ENCODE peak calls at places on chromosomes 4 and X, in five cellular contexts. W, M, T, O and Q are unnamed samples.

GRCh38 chr4:44446801-44447562 is 1.6 kb downstream of the KCTD8 start:
- DNase-seq in O (peak), T (no peak), W (no peak), M (peak), Q (no peak)

GRCh38 chr4:13537832-13538177 is 6.5 kb downstream of the NKX3-2 start:
- DNase-seq in O (no peak), T (no peak), M (no peak), W (no peak), Q (no peak)

GRCh38 chrX:39149761-39150160 is 348.5 kb downstream of the MID1IP1 start:
- DNase-seq in W (peak), O (peak), T (peak), M (peak), Q (peak)

GRCh38 chrX:131778269-131779218 is 234.7 kb downstream of the OR13H1 start:
- DNase-seq in O (no peak), M (peak), T (no peak), W (peak), Q (no peak)

GRCh38 chr4:181443003-181443402 is 800.2 kb upstream of the TENM3 start:
- DNase-seq in M (no peak), W (no peak), O (no peak), T (no peak), Q (no peak)

GRCh38 chr4:116702949-116703348 is 382.4 kb downstream of the TRAM1L1 start:
- DNase-seq in M (no peak), W (no peak), O (no peak), T (no peak), Q (no peak)

GRCh38 chrX:23803931-23804381 is 21.0 kb downstream of the SAT1 start:
- DNase-seq in M (no peak), W (no peak), T (peak), O (no peak), Q (peak)

GRCh38 chrX:19867938-19868337 is 19.5 kb downstream of the SH3KBP1 start:
- DNase-seq in O (no peak), T (no peak), W (no peak), M (no peak), Q (no peak)

GRCh38 chrX:15674514-15674898 is 9.9 kb upstream of the CLTRN start:
- DNase-seq in O (no peak), M (peak), T (peak), W (no peak), Q (peak)

GRCh38 chr4:4857001-4857808 is 2.3 kb upstream of the MSX1 start:
- DNase-seq in O (no peak), T (no peak), W (no peak), M (peak), Q (no peak)

GRCh38 chr4:78166582-78166981 is 109.5 kb downstream of the FRAS1 start:
- DNase-seq in T (peak), O (no peak), M (no peak), W (no peak), Q (no peak)